ENCODE peak calls at places on chromosomes 4 and X, in five cellular contexts. One of them, this sample, is unnamed.

GRCh38 chr4:176270669-176271068 is 1.6 kb upstream of the ASB5 start:
- DNase-seq in IMR-90: peak
- DNase-seq in mesendoderm: peak
- DNase-seq in H1: peak
- DNase-seq in neuronal stem cell: no peak
- DNase-seq in this sample: peak

GRCh38 chr4:101696276-101697010 is 94.1 kb upstream of the BANK1 start:
- DNase-seq in IMR-90: no peak
- DNase-seq in mesendoderm: no peak
- DNase-seq in H1: no peak
- DNase-seq in neuronal stem cell: no peak
- DNase-seq in this sample: no peak

GRCh38 chr4:118032691-118033090 is 1.6 kb upstream of the NDST3 start:
- DNase-seq in IMR-90: peak
- DNase-seq in mesendoderm: peak
- DNase-seq in H1: no peak
- DNase-seq in neuronal stem cell: no peak
- DNase-seq in this sample: peak

GRCh38 chr4:73103799-73104503 is 34.4 kb upstream of the COX18 start:
- DNase-seq in IMR-90: peak
- DNase-seq in mesendoderm: peak
- DNase-seq in H1: no peak
- DNase-seq in neuronal stem cell: no peak
- DNase-seq in this sample: peak

GRCh38 chr4:67020079-67020807 is 525.1 kb downstream of the CENPC start:
- DNase-seq in IMR-90: no peak
- DNase-seq in mesendoderm: peak
- DNase-seq in H1: no peak
- DNase-seq in neuronal stem cell: no peak
- DNase-seq in this sample: peak

GRCh38 chr4:52931238-52931637 is 69.1 kb downstream of the RASL11B start:
- DNase-seq in IMR-90: no peak
- DNase-seq in mesendoderm: no peak
- DNase-seq in H1: no peak
- DNase-seq in neuronal stem cell: no peak
- DNase-seq in this sample: no peak

GRCh38 chr4:188196134-188196735 is 57.0 kb downstream of the TRIML1 start:
- DNase-seq in IMR-90: no peak
- DNase-seq in mesendoderm: peak
- DNase-seq in H1: no peak
- DNase-seq in neuronal stem cell: no peak
- DNase-seq in this sample: no peak

GRCh38 chrX:96379951-96380350 is 304.7 kb upstream of the DIAPH2 start:
- DNase-seq in IMR-90: no peak
- DNase-seq in mesendoderm: no peak
- DNase-seq in H1: no peak
- DNase-seq in neuronal stem cell: no peak
- DNase-seq in this sample: no peak

GRCh38 chr4:106358899-106359298 is 9.7 kb downstream of the GIMD1 start:
- DNase-seq in IMR-90: peak
- DNase-seq in mesendoderm: no peak
- DNase-seq in H1: no peak
- DNase-seq in neuronal stem cell: no peak
- DNase-seq in this sample: peak

GRCh38 chrX:122572461-122572860 is 611.6 kb upstream of the GRIA3 start:
- DNase-seq in IMR-90: peak
- DNase-seq in mesendoderm: no peak
- DNase-seq in H1: no peak
- DNase-seq in neuronal stem cell: no peak
- DNase-seq in this sample: no peak

GRCh38 chr4:3124070-3124767 is 49.7 kb downstream of the HTT start:
- DNase-seq in IMR-90: no peak
- DNase-seq in mesendoderm: no peak
- DNase-seq in H1: no peak
- DNase-seq in neuronal stem cell: no peak
- DNase-seq in this sample: peak

GRCh38 chrX:19446397-19446796 is 68.9 kb downstream of the MAP3K15 start:
- DNase-seq in IMR-90: no peak
- DNase-seq in mesendoderm: no peak
- DNase-seq in H1: no peak
- DNase-seq in neuronal stem cell: no peak
- DNase-seq in this sample: no peak

GRCh38 chrX:57211906-57212305 is 74.6 kb upstream of the FAAH2 start:
- DNase-seq in IMR-90: no peak
- DNase-seq in mesendoderm: peak
- DNase-seq in H1: no peak
- DNase-seq in neuronal stem cell: no peak
- DNase-seq in this sample: no peak

GRCh38 chr4:56655627-56656345 is 25.3 kb downstream of the HOPX start:
- DNase-seq in IMR-90: no peak
- DNase-seq in mesendoderm: no peak
- DNase-seq in H1: no peak
- DNase-seq in neuronal stem cell: no peak
- DNase-seq in this sample: no peak

DNA sequence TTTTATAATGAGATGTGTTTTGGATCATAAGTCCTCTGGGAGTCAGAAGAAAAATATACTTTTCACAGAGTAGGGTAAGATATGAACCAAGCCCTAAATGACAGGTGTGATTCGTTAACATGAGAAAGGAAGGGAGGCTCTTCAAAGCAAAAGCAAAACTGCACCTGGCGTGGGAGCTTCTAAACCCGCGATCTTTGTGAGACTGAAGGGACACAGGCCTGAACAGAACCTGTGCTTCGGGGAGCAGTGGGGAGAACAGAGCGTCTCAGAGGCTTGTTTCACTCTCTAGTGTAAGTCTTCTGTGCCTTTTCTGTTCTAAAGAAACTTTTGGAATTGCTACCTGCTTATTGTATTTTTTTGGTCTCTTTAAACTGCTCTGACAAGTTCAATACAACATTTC is 30.2 kb upstream of the CYP4V2 start:
- DNase-seq in IMR-90: no peak
- DNase-seq in mesendoderm: no peak
- DNase-seq in H1: no peak
- DNase-seq in neuronal stem cell: no peak
- DNase-seq in this sample: no peak
- H3K23ac ChIP-seq in IMR-90: no peak
- H3K23ac ChIP-seq in mesendoderm: no peak
- H3K23ac ChIP-seq in H1: no peak
- H3K23ac ChIP-seq in neuronal stem cell: no peak
- H3K23ac ChIP-seq in this sample: no peak

GRCh38 chr4:7023486-7023885 is 19.7 kb upstream of the TADA2B start:
- DNase-seq in IMR-90: no peak
- DNase-seq in mesendoderm: no peak
- DNase-seq in H1: no peak
- DNase-seq in neuronal stem cell: no peak
- DNase-seq in this sample: no peak
- H3K18ac ChIP-seq in IMR-90: no peak
- H3K18ac ChIP-seq in mesendoderm: no peak
- H3K18ac ChIP-seq in H1: no peak
- H3K18ac ChIP-seq in neuronal stem cell: no peak
- H3K18ac ChIP-seq in this sample: no peak

DNA sequence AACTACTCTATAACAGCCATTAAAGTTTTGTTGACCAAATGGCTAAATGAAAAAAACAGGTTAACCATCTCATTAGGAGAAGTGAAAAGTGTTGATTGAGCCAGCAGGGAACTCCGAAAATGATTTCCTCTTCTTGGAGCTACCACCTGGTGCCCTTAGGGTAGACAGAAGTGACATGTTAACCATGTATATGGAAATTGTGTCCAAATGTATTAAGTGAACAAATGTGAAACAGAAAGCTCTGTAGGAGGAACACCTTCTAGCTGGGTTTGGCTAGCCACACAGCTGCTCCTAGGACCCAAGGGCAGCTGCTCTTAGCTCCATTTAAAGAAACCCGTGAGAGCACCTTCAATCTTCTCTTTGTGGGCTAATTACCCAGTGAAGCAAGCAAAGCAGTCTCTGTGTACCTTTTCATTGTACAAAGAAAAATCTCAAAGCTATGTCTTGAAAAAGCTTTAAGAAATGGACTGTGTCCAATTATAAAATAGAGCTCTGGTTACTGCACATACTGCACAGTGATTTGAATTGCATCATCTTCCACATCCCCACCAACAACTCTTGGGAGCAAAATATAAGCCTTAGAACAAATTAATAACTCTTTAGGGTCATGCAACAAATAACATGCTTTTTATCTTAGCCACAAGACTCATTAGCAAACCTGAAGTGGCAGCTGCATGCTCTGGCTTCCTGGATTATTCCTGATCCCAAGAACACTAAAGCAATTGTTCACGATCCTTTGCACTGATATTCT is 59.2 kb upstream of the PARM1 start:
- DNase-seq in IMR-90: no peak
- DNase-seq in mesendoderm: peak
- DNase-seq in H1: no peak
- DNase-seq in neuronal stem cell: no peak
- DNase-seq in this sample: peak
- H2BK15ac ChIP-seq in IMR-90: no peak
- H2BK15ac ChIP-seq in mesendoderm: no peak
- H2BK15ac ChIP-seq in H1: no peak
- H2BK15ac ChIP-seq in neuronal stem cell: no peak
- H2BK15ac ChIP-seq in this sample: no peak

GRCh38 chr4:184295206-184295605 is 77.5 kb upstream of the ENPP6 start:
- DNase-seq in IMR-90: no peak
- DNase-seq in mesendoderm: no peak
- DNase-seq in H1: no peak
- DNase-seq in neuronal stem cell: no peak
- DNase-seq in this sample: no peak

GRCh38 chr4:184294734-184295133 is 77.1 kb upstream of the ENPP6 start:
- DNase-seq in IMR-90: no peak
- DNase-seq in mesendoderm: no peak
- DNase-seq in H1: no peak
- DNase-seq in neuronal stem cell: no peak
- DNase-seq in this sample: no peak

GRCh38 chr4:184292877-184293276 is 75.2 kb upstream of the ENPP6 start:
- DNase-seq in IMR-90: no peak
- DNase-seq in mesendoderm: no peak
- DNase-seq in H1: no peak
- DNase-seq in neuronal stem cell: no peak
- DNase-seq in this sample: no peak

GRCh38 chr4:184293552-184293951 is 75.9 kb upstream of the ENPP6 start:
- DNase-seq in IMR-90: no peak
- DNase-seq in mesendoderm: peak
- DNase-seq in H1: no peak
- DNase-seq in neuronal stem cell: no peak
- DNase-seq in this sample: peak

GRCh38 chr4:184292465-184292867 is 74.8 kb upstream of the ENPP6 start:
- DNase-seq in IMR-90: no peak
- DNase-seq in mesendoderm: no peak
- DNase-seq in H1: no peak
- DNase-seq in neuronal stem cell: no peak
- DNase-seq in this sample: no peak
- H3K23ac ChIP-seq in IMR-90: no peak
- H3K23ac ChIP-seq in mesendoderm: no peak
- H3K23ac ChIP-seq in H1: no peak
- H3K23ac ChIP-seq in neuronal stem cell: peak
- H3K23ac ChIP-seq in this sample: no peak

GRCh38 chr4:139154952-139155557 is 22.0 kb downstream of the ELF2 start:
- DNase-seq in IMR-90: no peak
- DNase-seq in mesendoderm: no peak
- DNase-seq in H1: no peak
- DNase-seq in neuronal stem cell: no peak
- DNase-seq in this sample: no peak

GRCh38 chr4:139153411-139154133 is 23.4 kb downstream of the ELF2 start:
- DNase-seq in IMR-90: peak
- DNase-seq in mesendoderm: peak
- DNase-seq in H1: no peak
- DNase-seq in neuronal stem cell: no peak
- DNase-seq in this sample: no peak

GRCh38 chr4:139154538-139154937 is 22.5 kb downstream of the ELF2 start:
- DNase-seq in IMR-90: no peak
- DNase-seq in mesendoderm: peak
- DNase-seq in H1: no peak
- DNase-seq in neuronal stem cell: no peak
- DNase-seq in this sample: no peak

GRCh38 chr4:139152249-139152648 is 24.8 kb downstream of the ELF2 start:
- DNase-seq in IMR-90: no peak
- DNase-seq in mesendoderm: no peak
- DNase-seq in H1: no peak
- DNase-seq in neuronal stem cell: no peak
- DNase-seq in this sample: no peak

GRCh38 chr4:139154134-139154421 is 22.9 kb downstream of the ELF2 start:
- DNase-seq in IMR-90: no peak
- DNase-seq in mesendoderm: no peak
- DNase-seq in H1: no peak
- DNase-seq in neuronal stem cell: no peak
- DNase-seq in this sample: no peak
- H3K18ac ChIP-seq in IMR-90: no peak
- H3K18ac ChIP-seq in mesendoderm: peak
- H3K18ac ChIP-seq in H1: no peak
- H3K18ac ChIP-seq in neuronal stem cell: no peak
- H3K18ac ChIP-seq in this sample: no peak